ENCODE peak calls at places on chromosome 18, in four cellular contexts. H, G, O and J are unnamed samples.

GRCh38 chr18:62881509-62882016 is 166.2 kb downstream of the PHLPP1 start:
- DNase-seq in H (no peak), G (peak; percentile 93), O (no peak), J (peak; percentile 84)

GRCh38 chr18:23588836-23589560 is 2.7 kb upstream of the NPC1 start:
- DNase-seq in H (no peak), G (peak; percentile 31), O (no peak), J (no peak)

GRCh38 chr18:54192900-54193299 is 31.6 kb downstream of the MBD2 start:
- DNase-seq in H (no peak), G (no peak), O (no peak), J (no peak)

GRCh38 chr18:46213295-46213694 is 109.1 kb downstream of the HAUS1 start:
- DNase-seq in H (no peak), G (peak; percentile 40), O (no peak), J (no peak)

GRCh38 chr18:36152781-36153180 is 23.1 kb downstream of the ELP2 start:
- DNase-seq in H (no peak), G (peak; percentile 12), O (no peak), J (no peak)

GRCh38 chr18:25066536-25066935 is 285.4 kb downstream of the ZNF521 start:
- DNase-seq in H (no peak), G (peak; percentile 5), O (no peak), J (no peak)

GRCh38 chr18:3294435-3295080 is 32.6 kb downstream of the MYL12B start:
- DNase-seq in H (no peak), G (no peak), O (no peak), J (no peak)

GRCh38 chr18:54089749-54090459 is 134.6 kb downstream of the MBD2 start:
- DNase-seq in H (no peak), G (no peak), O (no peak), J (peak; percentile 6)

GRCh38 chr18:33115476-33115875 is 325.0 kb downstream of the CCDC178 start:
- DNase-seq in H (no peak), G (no peak), O (no peak), J (no peak)

GRCh38 chr18:54558609-54559585 is 32.1 kb upstream of the DYNAP start:
- DNase-seq in H (no peak), G (peak; percentile 40), O (no peak), J (no peak)

GRCh38 chr18:45839415-45840395 is 14.2 kb downstream of the SIGLEC15 start:
- DNase-seq in H (no peak), G (peak; percentile 85), O (no peak), J (no peak)

GRCh38 chr18:69664399-69664798 is 263.7 kb downstream of the DOK6 start:
- DNase-seq in H (no peak), G (no peak), O (no peak), J (no peak)

GRCh38 chr18:61173579-61173978 is 159.7 kb upstream of the CDH20 start:
- DNase-seq in H (no peak), G (no peak), O (no peak), J (no peak)

GRCh38 chr18:23800902-23801301 is 111.6 kb downstream of the LAMA3 start:
- DNase-seq in H (no peak), G (no peak), O (no peak), J (no peak)

GRCh38 chr18:78192044-78192443 is 787.6 kb upstream of the SALL3 start:
- DNase-seq in H (no peak), G (no peak), O (no peak), J (no peak)

GRCh38 chr18:154151-154550 is 4.2 kb upstream of the USP14 start:
- DNase-seq in H (no peak), G (peak; percentile 25), O (no peak), J (no peak)

GRCh38 chr18:57666818-57667497 is 45.3 kb upstream of the NARS1 start:
- DNase-seq in H (no peak), G (peak; percentile 79), O (no peak), J (no peak)

GRCh38 chr18:56967032-56967431 is 179.9 kb upstream of the BOD1L2 start:
- DNase-seq in H (no peak), G (no peak), O (no peak), J (no peak)

GRCh38 chr18:35005963-35006577 is 35.1 kb upstream of the MAPRE2 start:
- DNase-seq in H (no peak), G (peak; percentile 82), O (no peak), J (peak; percentile 30)

GRCh38 chr18:34821669-34822210 is 111.6 kb downstream of the DTNA start:
- DNase-seq in H (no peak), G (no peak), O (no peak), J (no peak)

GRCh38 chr18:70160075-70160678 is 45.3 kb downstream of the RTTN start:
- DNase-seq in H (no peak), G (no peak), O (no peak), J (no peak)

GRCh38 chr18:75109819-75110218 is 99.1 kb downstream of the PTGR3 start:
- DNase-seq in H (no peak), G (no peak), O (no peak), J (no peak)

GRCh38 chr18:56162871-56163270 is 475.5 kb downstream of the TXNL1 start:
- DNase-seq in H (no peak), G (peak; percentile 78), O (no peak), J (no peak)

GRCh38 chr18:61333271-61333745 is at the start of gene CDH20:
- DNase-seq in H (no peak), G (peak; percentile 5), O (no peak), J (no peak)

GRCh38 chr18:5284808-5285207 is 10.7 kb downstream of the ZBTB14 start:
- DNase-seq in H (no peak), G (peak; percentile 50), O (no peak), J (no peak)

GRCh38 chr18:75244336-75244735 is 33.7 kb downstream of the TSHZ1 start:
- DNase-seq in H (no peak), G (no peak), O (no peak), J (no peak)

GRCh38 chr18:52451851-52452250 is 111.9 kb downstream of the DCC start:
- DNase-seq in H (no peak), G (no peak), O (no peak), J (no peak)

GRCh38 chr18:13289501-13290205 is 71.1 kb downstream of the LDLRAD4 start:
- DNase-seq in H (no peak), G (no peak), O (peak; percentile 50), J (no peak)

GRCh38 chr18:48622911-48623431 is 84.1 kb downstream of the CTIF start:
- DNase-seq in H (no peak), G (no peak), O (no peak), J (no peak)

GRCh38 chr18:7116001-7116831 is 1.4 kb downstream of the LAMA1 start:
- DNase-seq in H (no peak), G (peak; percentile 64), O (no peak), J (peak; percentile 35)
- H3K4me3 ChIP-seq in H (peak overlapping the region; percentile 64), G (peak overlapping the region; percentile 72), O (peak overlapping the region; percentile 27), J (peak overlapping the region; percentile 65)

GRCh38 chr18:37524546-37525301 is 40.9 kb downstream of the CELF4 start:
- DNase-seq in H (no peak), G (no peak), O (no peak), J (no peak)
- TF ChIP-seq CTCF in H (no peak), G (no peak), O (no peak), J (no peak)

DNA sequence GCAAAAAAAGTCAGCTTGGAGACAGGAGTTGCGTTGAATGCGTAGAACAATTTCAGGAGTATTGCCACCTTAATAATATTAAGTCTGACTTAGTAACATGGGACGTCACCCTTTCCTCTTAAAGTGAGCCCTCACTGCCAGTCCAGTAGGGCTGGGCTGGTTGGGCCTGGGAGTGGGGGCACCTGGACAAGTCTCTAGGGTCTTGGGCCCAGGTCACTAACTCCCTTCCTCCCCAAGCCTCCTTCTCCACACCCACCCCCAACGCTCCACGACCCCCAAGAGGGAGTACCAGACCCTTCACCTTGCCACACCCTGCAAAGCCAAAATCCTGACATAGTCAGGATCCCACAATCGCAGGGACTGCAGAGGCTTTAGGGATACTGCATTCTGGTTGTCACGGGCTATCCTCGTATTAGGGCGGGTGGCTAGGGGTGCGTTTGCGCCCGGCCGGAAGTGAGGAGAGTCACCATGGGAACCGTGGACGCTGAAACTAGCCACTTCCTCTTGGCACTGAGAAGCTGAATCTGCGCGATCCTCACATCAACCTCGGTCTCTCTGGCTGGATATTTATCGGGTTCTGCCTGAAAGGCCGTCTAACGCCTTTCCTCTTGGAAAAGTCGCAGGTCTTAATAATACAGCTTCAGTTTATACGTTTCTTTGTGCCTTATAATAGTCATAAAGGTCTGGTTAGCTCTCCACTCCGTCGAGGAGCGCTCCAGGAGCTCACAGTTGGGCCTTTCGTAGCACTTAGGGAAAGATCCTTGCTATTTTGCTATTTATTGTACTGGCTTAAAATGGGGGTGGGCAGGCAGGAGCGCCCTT is 10.3 kb upstream of the CXXC1 start:
- DNase-seq in H (peak; percentile 80), G (peak; percentile 90), O (peak; percentile 80), J (peak; percentile 13)
- H3K4me3 ChIP-seq in H (peak overlapping the region; percentile 65), G (no peak overlapping the region), O (peak overlapping the region; percentile 31), J (peak overlapping the region; percentile 64)

GRCh38 chr18:27400001-27400400 is 214.9 kb upstream of the CHST9 start:
- DNase-seq in H (no peak), G (no peak), O (no peak), J (no peak)
- TF ChIP-seq CTCF in H (no peak), G (no peak), O (no peak), J (peak; percentile 54)

DNA sequence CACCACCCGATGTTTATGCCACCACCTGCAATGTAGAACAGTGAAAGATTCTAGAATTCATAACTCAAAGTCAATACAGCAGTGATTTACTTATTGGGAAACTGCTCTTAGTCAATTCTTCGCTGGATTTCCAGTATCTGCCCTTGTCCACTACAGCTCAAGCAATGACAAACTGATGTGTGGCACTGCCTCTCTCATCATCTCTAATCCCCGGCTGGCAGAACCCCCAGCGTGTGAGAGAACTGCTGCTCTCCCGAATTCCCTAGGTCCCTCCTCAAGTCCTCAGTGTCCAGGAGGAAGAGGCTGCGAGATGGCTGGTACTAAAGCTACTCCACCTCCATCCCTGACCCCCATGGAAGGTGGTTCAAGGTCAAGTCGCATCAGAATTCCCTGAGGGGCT is 1.6 kb downstream of the TXNL4A start:
- DNase-seq in H (no peak), G (no peak), O (no peak), J (no peak)
- H3K4me3 ChIP-seq in H (peak overlapping the region; percentile 88), G (peak overlapping the region; percentile 84), O (no peak overlapping the region), J (peak overlapping the region; percentile 93)